ENCODE peak calls at places on chromosomes 7 and 10, in eight cellular contexts. O is substantia nigra; W is globus pallidus; K is NCI-H748 treated with DMSO at 0.1 percent for 48 hours; L is kidney glomerular epithelial cell; Y is activated T-cell treated with anti-CD3 and anti-CD28 coated beads, Interleukin-2, amount 50 U/mL, for 72 hours; J is epithelial cell of proximal tubule; V is activated CD8-positive, alpha-beta memory T cell treated with anti-CD3 and anti-CD28 coated beads for 48 hours. X is an unnamed sample.

GRCh38 chr7:11830582-11831382 is 1.2 kb downstream of the THSD7A start:
- DNase-seq in K (no peak), J (peak), O (no peak), Y (no peak), L (peak), W (no peak), V (no peak), X (no peak)

GRCh38 chr7:42128703-42129102 is 108.3 kb downstream of the GLI3 start:
- DNase-seq in V (no peak), K (no peak), J (no peak), W (no peak), Y (no peak), L (no peak), O (no peak), X (no peak)

GRCh38 chr7:45514944-45515343 is 59.2 kb upstream of the ADCY1 start:
- DNase-seq in W (no peak), J (no peak), Y (no peak), K (no peak), O (no peak), L (no peak), V (no peak), X (no peak)

GRCh38 chr7:73941836-73942551 is 81.0 kb downstream of the TMEM270 start:
- DNase-seq in J (peak), K (no peak), V (no peak), L (peak), W (no peak), O (no peak), Y (no peak), X (no peak)

GRCh38 chr7:18458830-18459229 is 36.7 kb upstream of the HDAC9 start:
- DNase-seq in Y (no peak), W (no peak), L (peak), J (peak), V (no peak), K (no peak), O (no peak), X (no peak)

GRCh38 chr10:20888620-20889337 is 8.3 kb downstream of the NEBL start:
- DNase-seq in V (no peak), W (no peak), L (no peak), J (no peak), O (no peak), Y (no peak), K (peak), X (no peak)

GRCh38 chr7:76037310-76037709 is 10.5 kb downstream of the STYXL1 start:
- DNase-seq in Y (no peak), J (no peak), O (no peak), L (peak), V (no peak), W (no peak), K (no peak), X (no peak)

GRCh38 chr10:100970914-100971811 is 1.9 kb downstream of the SEMA4G start:
- DNase-seq in L (peak), J (no peak), W (no peak), O (no peak), K (no peak), V (no peak), Y (no peak), X (no peak)

GRCh38 chr10:15585303-15585715 is 134.4 kb downstream of the ITGA8 start:
- DNase-seq in V (peak), K (peak), O (peak), J (no peak), Y (peak), W (peak), L (peak), X (peak)

GRCh38 chr10:77164616-77165311 is 472.8 kb downstream of the KCNMA1 start:
- DNase-seq in K (no peak), O (no peak), L (peak), W (no peak), Y (no peak), J (no peak), V (no peak), X (no peak)

GRCh38 chr7:51080622-51081269 is 235.9 kb downstream of the COBL start:
- DNase-seq in J (no peak), O (no peak), V (no peak), W (peak), Y (no peak), L (no peak), K (no peak), X (no peak)

GRCh38 chr10:5575482-5576153 is 50.9 kb downstream of the CALML3 start:
- DNase-seq in Y (no peak), L (no peak), W (no peak), J (no peak), O (no peak), K (no peak), V (no peak), X (no peak)

GRCh38 chr10:17053061-17053460 is 76.5 kb downstream of the CUBN start:
- DNase-seq in Y (no peak), V (no peak), O (no peak), J (no peak), L (no peak), W (no peak), K (no peak), X (no peak)

GRCh38 chr10:92290076-92290836 is 622 bp downstream of the CPEB3 start:
- DNase-seq in V (no peak), W (peak), K (peak), O (peak), L (peak), J (no peak), Y (no peak), X (peak)

GRCh38 chr10:29881336-29881751 is 178.0 kb downstream of the JCAD start:
- DNase-seq in Y (no peak), L (no peak), W (no peak), J (no peak), V (no peak), K (no peak), O (no peak), X (no peak)

GRCh38 chr7:13067036-13067435 is 379.6 kb downstream of the ARL4A start:
- DNase-seq in V (no peak), Y (no peak), O (no peak), J (no peak), W (no peak), K (no peak), L (no peak), X (no peak)

GRCh38 chr10:3478632-3479240 is 306.2 kb upstream of the PITRM1 start:
- DNase-seq in J (no peak), O (no peak), L (no peak), V (no peak), K (no peak), Y (no peak), W (no peak), X (no peak)

GRCh38 chr7:5692845-5693278 is 88.6 kb downstream of the RNF216 start:
- DNase-seq in O (no peak), W (no peak), V (no peak), Y (no peak), K (peak), L (no peak), J (no peak), X (no peak)

GRCh38 chr10:44477021-44477420 is 92.1 kb upstream of the CXCL12 start:
- DNase-seq in L (no peak), J (no peak), V (no peak), W (no peak), K (no peak), Y (no peak), O (no peak), X (no peak)

GRCh38 chr7:78417180-78417853 is 618.7 kb downstream of the PHTF2 start:
- DNase-seq in W (no peak), J (no peak), L (no peak), O (no peak), Y (no peak), K (no peak), V (no peak), X (no peak)

GRCh38 chr7:684416-684815 is 42.1 kb upstream of the DNAAF5 start:
- DNase-seq in O (no peak), Y (no peak), W (no peak), V (no peak), J (no peak), L (no peak), K (no peak), X (no peak)

GRCh38 chr7:102415685-102416225 is 17.6 kb upstream of the ORAI2 start:
- DNase-seq in J (no peak), L (no peak), O (no peak), V (no peak), W (no peak), K (no peak), Y (peak), X (no peak)

GRCh38 chr7:353746-354325 is 63.9 kb downstream of the FOXL3 start:
- DNase-seq in W (peak), L (no peak), J (no peak), Y (no peak), V (no peak), K (no peak), O (peak), X (no peak)

GRCh38 chr7:73977626-73978618 is 50.1 kb upstream of the ELN start:
- DNase-seq in W (no peak), Y (no peak), K (no peak), L (no peak), O (no peak), V (no peak), J (no peak), X (no peak)

GRCh38 chr10:73060738-73061635 is 35.7 kb downstream of the P4HA1 start:
- DNase-seq in V (no peak), W (no peak), O (no peak), L (peak), Y (no peak), K (peak), J (no peak), X (no peak)

GRCh38 chr10:124593431-124593985 is 131.9 kb downstream of the LHPP start:
- DNase-seq in K (no peak), J (no peak), W (no peak), O (no peak), Y (no peak), V (no peak), L (no peak), X (no peak)

GRCh38 chr10:75773139-75773801 is 341.8 kb downstream of the LRMDA start:
- DNase-seq in L (peak), K (no peak), O (no peak), Y (no peak), V (no peak), W (no peak), J (no peak), X (no peak)

GRCh38 chr10:4034907-4035581 is 250.0 kb upstream of the KLF6 start:
- DNase-seq in W (no peak), O (no peak), V (no peak), K (no peak), L (peak), J (peak), Y (peak), X (no peak)

GRCh38 chr10:4280481-4281206 is 495.6 kb upstream of the KLF6 start:
- DNase-seq in Y (no peak), W (no peak), K (no peak), V (no peak), J (no peak), L (no peak), O (no peak), X (no peak)

GRCh38 chr7:104150470-104150869 is 57.3 kb downstream of the ORC5 start:
- DNase-seq in J (no peak), Y (no peak), V (no peak), O (no peak), K (no peak), W (no peak), L (no peak), X (no peak)

X was measured in mesothelial cell of epicardium.